ENCODE peak calls at places on chromosome 10, in four cellular contexts. C is COLO829, Y is neuronal stem cell, W is GF-D8. E is an unnamed sample.

GRCh38 chr10:126156545-126156944 is 231.7 kb downstream of the ADAM12 start:
- DNase-seq in C (no peak), Y (no peak), W (no peak), E (no peak)

GRCh38 chr10:100993986-100994708 is 5.5 kb upstream of the LZTS2 start:
- DNase-seq in C (no peak), W (no peak), Y (no peak), E (no peak)

GRCh38 chr10:34444223-34445183 is 370.6 kb downstream of the PARD3 start:
- DNase-seq in Y (no peak), W (no peak), C (no peak), E (no peak)

GRCh38 chr10:44993922-44994751 is 6.6 kb upstream of the ZNF22 start:
- DNase-seq in C (no peak), Y (no peak), W (no peak), E (no peak)

GRCh38 chr10:11509036-11509435 is 102.4 kb downstream of the USP6NL start:
- DNase-seq in W (no peak), C (no peak), Y (no peak), E (no peak)

GRCh38 chr10:70617798-70618568 is 15.4 kb upstream of the PRF1 start:
- DNase-seq in W (no peak), C (no peak), Y (no peak), E (no peak)

GRCh38 chr10:22335204-22335956 is 9.9 kb upstream of the SPAG6 start:
- DNase-seq in W (peak; percentile 74), C (no peak), Y (no peak), E (no peak)

GRCh38 chr10:112247791-112248190 is 35.4 kb upstream of the TECTB start:
- DNase-seq in Y (no peak), W (no peak), C (no peak), E (no peak)

GRCh38 chr10:13271552-13272163 is 28.2 kb downstream of the PHYH start:
- DNase-seq in C (no peak), Y (no peak), W (no peak), E (peak; percentile 60)

GRCh38 chr10:103661951-103662405 is 168.5 kb downstream of the NEURL1 start:
- DNase-seq in C (no peak), Y (no peak), W (no peak), E (no peak)

GRCh38 chr10:28664369-28664740 is 13.0 kb upstream of the BAMBI start:
- DNase-seq in Y (no peak), W (no peak), C (no peak), E (no peak)

GRCh38 chr10:130041691-130042225 is 68.9 kb downstream of the C10orf143 start:
- DNase-seq in C (no peak), Y (no peak), W (no peak), E (no peak)

GRCh38 chr10:1670541-1671365 is 66.6 kb downstream of the ADARB2 start:
- DNase-seq in W (no peak), C (no peak), Y (no peak), E (no peak)

GRCh38 chr10:130109796-130110235 is 814 bp downstream of the C10orf143 start:
- DNase-seq in W (peak; percentile 58), Y (peak; percentile 88), C (peak; percentile 53), E (peak; percentile 38)

GRCh38 chr10:80055760-80056159 is 22.7 kb upstream of the TMEM254 start:
- DNase-seq in W (no peak), C (no peak), Y (no peak), E (no peak)

GRCh38 chr10:48465860-48466521 is 138.9 kb downstream of the ARHGAP22 start:
- DNase-seq in Y (no peak), C (no peak), W (no peak), E (no peak)

GRCh38 chr10:66246177-66246576 is 679.7 kb upstream of the LRRTM3 start:
- DNase-seq in W (no peak), C (no peak), Y (no peak), E (no peak)

GRCh38 chr10:44950326-44951225 is 9.0 kb upstream of the RASSF4 start:
- DNase-seq in C (no peak), W (no peak), Y (no peak), E (no peak)

GRCh38 chr10:43086321-43086942 is 9.6 kb downstream of the RET start:
- DNase-seq in C (no peak), Y (no peak), W (no peak), E (no peak)

GRCh38 chr10:74556072-74556705 is 270.2 kb upstream of the KAT6B start:
- DNase-seq in W (no peak), C (no peak), Y (no peak), E (no peak)

GRCh38 chr10:102152545-102152890 is 329 bp downstream of the NOLC1 start:
- DNase-seq in W (no peak), Y (no peak), C (no peak), E (no peak)

GRCh38 chr10:46094931-46095755 is 49.1 kb upstream of the MSMB start:
- DNase-seq in C (no peak), W (no peak), Y (no peak), E (no peak)

GRCh38 chr10:86180861-86181260 is 185.7 kb downstream of the GRID1 start:
- DNase-seq in Y (no peak), W (no peak), C (no peak), E (no peak)

GRCh38 chr10:62980697-62981495 is 152.2 kb upstream of the NRBF2 start:
- DNase-seq in Y (no peak), W (no peak), C (no peak), E (no peak)

GRCh38 chr10:395665-396064 is 260.4 kb downstream of the ZMYND11 start:
- DNase-seq in Y (no peak), W (no peak), C (no peak), E (no peak)